ENCODE peak calls at places on chromosomes 7 and 10, in six cellular contexts. One of them, this sample, is unnamed.

GRCh38 chr10:75137533-75138438 is 26.3 kb downstream of the SAMD8 start:
- DNase-seq in IMR-90: peak
- DNase-seq in neuronal stem cell: no peak
- DNase-seq in mesenchymal stem cell: peak
- DNase-seq in H1: no peak
- DNase-seq in H9: no peak
- DNase-seq in this sample: peak

GRCh38 chr7:105521027-105521730 is 892 bp downstream of the PUS7 start:
- DNase-seq in IMR-90: peak
- DNase-seq in neuronal stem cell: peak
- DNase-seq in mesenchymal stem cell: peak
- DNase-seq in H1: peak
- DNase-seq in H9: peak
- DNase-seq in this sample: peak

GRCh38 chr10:133134411-133135115 is 25.5 kb upstream of the KNDC1 start:
- DNase-seq in IMR-90: no peak
- DNase-seq in neuronal stem cell: no peak
- DNase-seq in mesenchymal stem cell: no peak
- DNase-seq in H1: peak
- DNase-seq in H9: peak
- DNase-seq in this sample: no peak

GRCh38 chr10:77043364-77043763 is 594.2 kb downstream of the KCNMA1 start:
- DNase-seq in IMR-90: peak
- DNase-seq in neuronal stem cell: no peak
- DNase-seq in mesenchymal stem cell: no peak
- DNase-seq in H1: no peak
- DNase-seq in H9: no peak
- DNase-seq in this sample: no peak

GRCh38 chr7:35024298-35024697 is 13.0 kb downstream of the DPY19L1 start:
- DNase-seq in IMR-90: no peak
- DNase-seq in neuronal stem cell: no peak
- DNase-seq in mesenchymal stem cell: no peak
- DNase-seq in H1: no peak
- DNase-seq in H9: no peak
- DNase-seq in this sample: no peak

GRCh38 chr7:33530664-33531063 is 374.7 kb upstream of the BMPER start:
- DNase-seq in IMR-90: no peak
- DNase-seq in neuronal stem cell: no peak
- DNase-seq in mesenchymal stem cell: no peak
- DNase-seq in H1: no peak
- DNase-seq in H9: no peak
- DNase-seq in this sample: no peak

GRCh38 chr10:3684891-3685290 is 100.1 kb downstream of the KLF6 start:
- DNase-seq in IMR-90: no peak
- DNase-seq in neuronal stem cell: no peak
- DNase-seq in mesenchymal stem cell: no peak
- DNase-seq in H1: no peak
- DNase-seq in H9: no peak
- DNase-seq in this sample: no peak

GRCh38 chr10:126380352-126381076 is 7.8 kb downstream of the ADAM12 start:
- DNase-seq in IMR-90: peak
- DNase-seq in neuronal stem cell: no peak
- DNase-seq in mesenchymal stem cell: no peak
- DNase-seq in H1: no peak
- DNase-seq in H9: no peak
- DNase-seq in this sample: peak

GRCh38 chr7:65798111-65799075 is 74.5 kb upstream of the VKORC1L1 start:
- DNase-seq in IMR-90: peak
- DNase-seq in neuronal stem cell: no peak
- DNase-seq in mesenchymal stem cell: peak
- DNase-seq in H1: no peak
- DNase-seq in H9: no peak
- DNase-seq in this sample: no peak

GRCh38 chr10:101063548-101064414 is 2.0 kb downstream of the KAZALD1 start:
- DNase-seq in IMR-90: no peak
- DNase-seq in neuronal stem cell: no peak
- DNase-seq in mesenchymal stem cell: no peak
- DNase-seq in H1: no peak
- DNase-seq in H9: peak
- DNase-seq in this sample: no peak

GRCh38 chr10:43595739-43596298 is 10.4 kb upstream of the ZNF485 start:
- DNase-seq in IMR-90: no peak
- DNase-seq in neuronal stem cell: no peak
- DNase-seq in mesenchymal stem cell: no peak
- DNase-seq in H1: no peak
- DNase-seq in H9: no peak
- DNase-seq in this sample: no peak

GRCh38 chr10:58486821-58487220 is 25.9 kb upstream of the BICC1 start:
- DNase-seq in IMR-90: peak
- DNase-seq in neuronal stem cell: no peak
- DNase-seq in mesenchymal stem cell: no peak
- DNase-seq in H1: no peak
- DNase-seq in H9: no peak
- DNase-seq in this sample: peak

GRCh38 chr7:96388620-96389383 is 66.9 kb upstream of the SLC25A13 start:
- DNase-seq in IMR-90: peak
- DNase-seq in neuronal stem cell: no peak
- DNase-seq in mesenchymal stem cell: peak
- DNase-seq in H1: no peak
- DNase-seq in H9: no peak
- DNase-seq in this sample: peak

GRCh38 chr7:147586526-147586925 is 1004.0 kb upstream of the C7orf33 start:
- DNase-seq in IMR-90: no peak
- DNase-seq in neuronal stem cell: no peak
- DNase-seq in mesenchymal stem cell: no peak
- DNase-seq in H1: no peak
- DNase-seq in H9: no peak
- DNase-seq in this sample: no peak

GRCh38 chr10:11724938-11725776 is 17.0 kb upstream of the ECHDC3 start:
- DNase-seq in IMR-90: peak
- DNase-seq in neuronal stem cell: peak
- DNase-seq in mesenchymal stem cell: peak
- DNase-seq in H1: no peak
- DNase-seq in H9: no peak
- DNase-seq in this sample: peak

GRCh38 chr7:148042935-148043334 is 547.6 kb upstream of the C7orf33 start:
- DNase-seq in IMR-90: no peak
- DNase-seq in neuronal stem cell: no peak
- DNase-seq in mesenchymal stem cell: no peak
- DNase-seq in H1: no peak
- DNase-seq in H9: no peak
- DNase-seq in this sample: no peak

GRCh38 chr7:767941-768729 is 41.1 kb upstream of the PRKAR1B start:
- DNase-seq in IMR-90: peak
- DNase-seq in neuronal stem cell: no peak
- DNase-seq in mesenchymal stem cell: no peak
- DNase-seq in H1: no peak
- DNase-seq in H9: no peak
- DNase-seq in this sample: peak

GRCh38 chr10:79433324-79434222 is 11.9 kb downstream of the ZCCHC24 start:
- DNase-seq in IMR-90: no peak
- DNase-seq in neuronal stem cell: no peak
- DNase-seq in mesenchymal stem cell: no peak
- DNase-seq in H1: no peak
- DNase-seq in H9: no peak
- DNase-seq in this sample: no peak

GRCh38 chr10:132167041-132167674 is 19.6 kb upstream of the DPYSL4 start:
- DNase-seq in IMR-90: no peak
- DNase-seq in neuronal stem cell: no peak
- DNase-seq in mesenchymal stem cell: no peak
- DNase-seq in H1: no peak
- DNase-seq in H9: no peak
- DNase-seq in this sample: no peak

GRCh38 chr7:22192778-22193177 is 164.2 kb downstream of the RAPGEF5 start:
- DNase-seq in IMR-90: no peak
- DNase-seq in neuronal stem cell: no peak
- DNase-seq in mesenchymal stem cell: no peak
- DNase-seq in H1: no peak
- DNase-seq in H9: no peak
- DNase-seq in this sample: no peak

GRCh38 chr7:134512271-134512670 is 15.1 kb upstream of the AKR1B10 start:
- DNase-seq in IMR-90: no peak
- DNase-seq in neuronal stem cell: no peak
- DNase-seq in mesenchymal stem cell: no peak
- DNase-seq in H1: no peak
- DNase-seq in H9: no peak
- DNase-seq in this sample: peak

GRCh38 chr7:11239311-11239710 is 265.6 kb downstream of the PHF14 start:
- DNase-seq in IMR-90: no peak
- DNase-seq in neuronal stem cell: no peak
- DNase-seq in mesenchymal stem cell: peak
- DNase-seq in H1: no peak
- DNase-seq in H9: no peak
- DNase-seq in this sample: peak

GRCh38 chr7:41384418-41384817 is 318.5 kb downstream of the INHBA start:
- DNase-seq in IMR-90: no peak
- DNase-seq in neuronal stem cell: no peak
- DNase-seq in mesenchymal stem cell: no peak
- DNase-seq in H1: no peak
- DNase-seq in H9: no peak
- DNase-seq in this sample: no peak

GRCh38 chr10:91034494-91035157 is 113.7 kb upstream of the ANKRD1 start:
- DNase-seq in IMR-90: peak
- DNase-seq in neuronal stem cell: no peak
- DNase-seq in mesenchymal stem cell: no peak
- DNase-seq in H1: no peak
- DNase-seq in H9: no peak
- DNase-seq in this sample: peak

GRCh38 chr10:104080762-104081161 is 4.9 kb downstream of the COL17A1 start:
- DNase-seq in IMR-90: peak
- DNase-seq in neuronal stem cell: peak
- DNase-seq in mesenchymal stem cell: peak
- DNase-seq in H1: no peak
- DNase-seq in H9: no peak
- DNase-seq in this sample: peak

GRCh38 chr7:111560773-111561658 is 1.3 kb downstream of the IMMP2L start:
- DNase-seq in IMR-90: peak
- DNase-seq in neuronal stem cell: no peak
- DNase-seq in mesenchymal stem cell: peak
- DNase-seq in H1: no peak
- DNase-seq in H9: no peak
- DNase-seq in this sample: no peak

GRCh38 chr10:78805176-78805575 is 263.6 kb upstream of the ZMIZ1 start:
- DNase-seq in IMR-90: peak
- DNase-seq in neuronal stem cell: no peak
- DNase-seq in mesenchymal stem cell: peak
- DNase-seq in H1: no peak
- DNase-seq in H9: no peak
- DNase-seq in this sample: no peak

GRCh38 chr10:117631276-117632151 is 89.0 kb downstream of the EMX2 start:
- DNase-seq in IMR-90: no peak
- DNase-seq in neuronal stem cell: no peak
- DNase-seq in mesenchymal stem cell: no peak
- DNase-seq in H1: peak
- DNase-seq in H9: no peak
- DNase-seq in this sample: no peak

GRCh38 chr10:84541289-84541637 is 212.9 kb downstream of the CCSER2 start:
- DNase-seq in IMR-90: no peak
- DNase-seq in neuronal stem cell: no peak
- DNase-seq in mesenchymal stem cell: no peak
- DNase-seq in H1: no peak
- DNase-seq in H9: peak
- DNase-seq in this sample: no peak

GRCh38 chr10:37826806-37827205 is 30.6 kb downstream of the ZNF248 start:
- DNase-seq in IMR-90: no peak
- DNase-seq in neuronal stem cell: no peak
- DNase-seq in mesenchymal stem cell: no peak
- DNase-seq in H1: no peak
- DNase-seq in H9: no peak
- DNase-seq in this sample: no peak

DNA sequence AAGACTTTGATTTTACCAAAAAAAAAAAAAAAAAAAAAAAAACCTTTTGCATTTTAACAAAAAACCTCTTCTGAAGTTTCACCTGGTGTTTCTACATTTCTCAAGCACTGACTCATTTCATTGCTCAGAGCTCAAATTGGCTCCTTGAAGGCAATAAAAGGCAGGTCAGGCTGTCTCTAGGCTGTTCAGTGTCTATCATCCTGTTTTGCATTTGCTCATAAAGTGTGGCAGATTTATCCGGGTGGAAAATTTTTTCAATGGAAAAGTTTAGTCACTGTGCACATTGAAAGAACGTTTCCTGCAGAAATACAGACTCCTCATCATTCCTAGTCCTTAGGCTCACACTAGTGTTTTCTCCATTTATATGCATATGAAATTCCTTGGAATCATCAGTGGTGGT is 114.2 kb upstream of the DGKB start:
- DNase-seq in IMR-90: no peak
- DNase-seq in neuronal stem cell: no peak
- DNase-seq in mesenchymal stem cell: no peak
- DNase-seq in H1: no peak
- DNase-seq in H9: no peak
- DNase-seq in this sample: peak
- H2BK120ac ChIP-seq in IMR-90: no peak
- H2BK120ac ChIP-seq in neuronal stem cell: no peak
- H2BK120ac ChIP-seq in mesenchymal stem cell: no peak
- H2BK120ac ChIP-seq in H1: peak
- H2BK120ac ChIP-seq in H9: no peak
- H2BK120ac ChIP-seq in this sample: no peak

GRCh38 chr10:21529236-21529910 is 3.9 kb upstream of the SKIDA1 start:
- DNase-seq in IMR-90: no peak
- DNase-seq in neuronal stem cell: no peak
- DNase-seq in mesenchymal stem cell: no peak
- DNase-seq in H1: no peak
- DNase-seq in H9: no peak
- DNase-seq in this sample: no peak
- H2AFZ ChIP-seq in IMR-90: no peak
- H2AFZ ChIP-seq in neuronal stem cell: no peak
- H2AFZ ChIP-seq in mesenchymal stem cell: no peak
- H2AFZ ChIP-seq in H1: no peak
- H2AFZ ChIP-seq in H9: no peak
- H2AFZ ChIP-seq in this sample: no peak

GRCh38 chr7:43077285-43077684 is 35.2 kb upstream of the HECW1 start:
- DNase-seq in IMR-90: no peak
- DNase-seq in neuronal stem cell: no peak
- DNase-seq in mesenchymal stem cell: no peak
- DNase-seq in H1: no peak
- DNase-seq in H9: peak
- DNase-seq in this sample: no peak
- H2BK120ac ChIP-seq in IMR-90: no peak
- H2BK120ac ChIP-seq in neuronal stem cell: no peak
- H2BK120ac ChIP-seq in mesenchymal stem cell: no peak
- H2BK120ac ChIP-seq in H1: no peak
- H2BK120ac ChIP-seq in H9: no peak
- H2BK120ac ChIP-seq in this sample: no peak

GRCh38 chr7:119640861-119641260 is 632.1 kb upstream of the KCND2 start:
- DNase-seq in IMR-90: no peak
- DNase-seq in neuronal stem cell: no peak
- DNase-seq in mesenchymal stem cell: no peak
- DNase-seq in H1: no peak
- DNase-seq in H9: peak
- DNase-seq in this sample: no peak

GRCh38 chr7:119643558-119643957 is 629.4 kb upstream of the KCND2 start:
- DNase-seq in IMR-90: no peak
- DNase-seq in neuronal stem cell: no peak
- DNase-seq in mesenchymal stem cell: no peak
- DNase-seq in H1: no peak
- DNase-seq in H9: no peak
- DNase-seq in this sample: no peak

GRCh38 chr7:119640326-119640725 is 632.6 kb upstream of the KCND2 start:
- DNase-seq in IMR-90: no peak
- DNase-seq in neuronal stem cell: no peak
- DNase-seq in mesenchymal stem cell: no peak
- DNase-seq in H1: no peak
- DNase-seq in H9: no peak
- DNase-seq in this sample: no peak
- H2AFZ ChIP-seq in IMR-90: no peak
- H2AFZ ChIP-seq in neuronal stem cell: no peak
- H2AFZ ChIP-seq in mesenchymal stem cell: no peak
- H2AFZ ChIP-seq in H1: no peak
- H2AFZ ChIP-seq in H9: no peak
- H2AFZ ChIP-seq in this sample: no peak

This sample was measured in trophoblast cell.